ENCODE peak calls at places on chromosomes 11 and 22, in ten cellular contexts. T is mucosa of descending colon, X is Panc1, I is NB4, O is osteocyte, D is foreskin fibroblast, K is AG09309, G is RWPE1, F is cardiac muscle cell, B is heart right ventricle. W is an unnamed sample.

GRCh38 chr11:109371444-109372176 is 50.4 kb upstream of the C11orf87 start:
- DNase-seq in T (no peak), X (no peak), I (no peak), O (no peak), D (no peak), K (no peak), G (no peak), F (no peak), B (no peak), W (no peak)

GRCh38 chr22:46288846-46289243 is 7.8 kb upstream of the GTSE1 start:
- DNase-seq in T (no peak), X (no peak), I (no peak), O (no peak), D (no peak), K (no peak), G (no peak), F (no peak), B (no peak), W (no peak)

GRCh38 chr11:48154162-48154561 is 62.4 kb upstream of the OR4B1 start:
- DNase-seq in T (no peak), X (no peak), I (no peak), O (no peak), D (peak), K (peak), G (peak), F (no peak), B (no peak), W (no peak)

GRCh38 chr11:80958414-80958813 is 1517.6 kb upstream of the TENM4 start:
- DNase-seq in T (no peak), X (no peak), I (peak), O (no peak), D (peak), K (no peak), G (peak), F (no peak), B (no peak), W (no peak)

GRCh38 chr11:69390561-69390960 is 90.9 kb upstream of the LINC01488 start:
- DNase-seq in T (no peak), X (no peak), I (no peak), O (no peak), D (no peak), K (no peak), G (no peak), F (no peak), B (no peak), W (no peak)

GRCh38 chr22:43828711-43829447 is 16.8 kb upstream of the EFCAB6 start:
- DNase-seq in T (peak), X (no peak), I (peak), O (no peak), D (peak), K (no peak), G (no peak), F (peak), B (peak), W (no peak)

GRCh38 chr11:65410936-65411680 is 11.5 kb upstream of the NEAT1 start:
- DNase-seq in T (no peak), X (no peak), I (no peak), O (no peak), D (no peak), K (no peak), G (no peak), F (no peak), B (no peak), W (no peak)

GRCh38 chr11:122737951-122738693 is 82.6 kb downstream of the UBASH3B start:
- DNase-seq in T (no peak), X (no peak), I (no peak), O (no peak), D (no peak), K (no peak), G (no peak), F (no peak), B (no peak), W (no peak)

GRCh38 chr22:44217346-44217745 is 36.6 kb downstream of the PARVG start:
- DNase-seq in T (no peak), X (no peak), I (no peak), O (peak), D (no peak), K (no peak), G (no peak), F (no peak), B (no peak), W (no peak)

GRCh38 chr11:46387919-46388618 is 3.5 kb downstream of the CHRM4 start:
- DNase-seq in T (no peak), X (no peak), I (peak), O (no peak), D (no peak), K (no peak), G (no peak), F (no peak), B (peak), W (no peak)
- TF ChIP-seq CTCF in T (no peak), X (no peak), I (no peak), O (no peak), D (no peak), K (no peak), G (no peak), F (no peak), B (no peak), W (no peak)

DNA sequence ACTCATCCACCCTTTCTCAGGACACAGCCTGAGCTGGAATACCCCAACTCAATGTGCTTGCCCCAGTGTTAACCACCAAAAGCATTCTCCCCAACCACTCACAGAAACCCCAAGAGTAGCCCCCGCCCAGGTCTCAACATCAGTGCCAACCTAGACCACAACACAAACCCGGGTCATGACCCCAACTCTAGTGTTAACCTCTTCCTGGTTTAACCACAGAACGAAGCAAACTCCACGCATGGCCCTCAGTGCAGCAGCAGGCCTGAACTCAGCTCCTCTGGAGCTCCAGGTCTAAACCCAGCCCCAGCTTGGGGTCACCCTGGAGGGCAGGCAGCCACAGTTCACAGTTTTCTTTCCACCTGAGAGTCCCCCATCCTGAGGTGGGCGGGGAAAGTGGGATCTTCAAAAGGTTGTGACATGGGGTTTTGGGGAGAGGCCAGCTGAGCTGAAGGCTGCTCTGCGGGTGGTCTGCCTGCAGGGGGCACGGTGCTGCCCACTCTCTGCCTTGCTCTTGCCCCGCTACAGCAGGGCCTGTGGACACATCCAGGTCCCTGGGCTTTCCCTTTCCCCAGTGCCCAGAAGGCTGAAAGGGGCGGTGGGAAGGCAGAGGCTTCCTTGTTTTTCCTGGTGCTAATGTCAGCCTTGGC is 37.9 kb downstream of the NECTIN1 start:
- DNase-seq in T (no peak), X (no peak), I (peak), O (no peak), D (no peak), K (no peak), G (no peak), F (no peak), B (no peak), W (no peak)
- TF ChIP-seq CTCF in T (no peak), X (no peak), I (peak), O (no peak), D (no peak), K (no peak), G (no peak), F (peak), B (no peak), W (peak)

DNA sequence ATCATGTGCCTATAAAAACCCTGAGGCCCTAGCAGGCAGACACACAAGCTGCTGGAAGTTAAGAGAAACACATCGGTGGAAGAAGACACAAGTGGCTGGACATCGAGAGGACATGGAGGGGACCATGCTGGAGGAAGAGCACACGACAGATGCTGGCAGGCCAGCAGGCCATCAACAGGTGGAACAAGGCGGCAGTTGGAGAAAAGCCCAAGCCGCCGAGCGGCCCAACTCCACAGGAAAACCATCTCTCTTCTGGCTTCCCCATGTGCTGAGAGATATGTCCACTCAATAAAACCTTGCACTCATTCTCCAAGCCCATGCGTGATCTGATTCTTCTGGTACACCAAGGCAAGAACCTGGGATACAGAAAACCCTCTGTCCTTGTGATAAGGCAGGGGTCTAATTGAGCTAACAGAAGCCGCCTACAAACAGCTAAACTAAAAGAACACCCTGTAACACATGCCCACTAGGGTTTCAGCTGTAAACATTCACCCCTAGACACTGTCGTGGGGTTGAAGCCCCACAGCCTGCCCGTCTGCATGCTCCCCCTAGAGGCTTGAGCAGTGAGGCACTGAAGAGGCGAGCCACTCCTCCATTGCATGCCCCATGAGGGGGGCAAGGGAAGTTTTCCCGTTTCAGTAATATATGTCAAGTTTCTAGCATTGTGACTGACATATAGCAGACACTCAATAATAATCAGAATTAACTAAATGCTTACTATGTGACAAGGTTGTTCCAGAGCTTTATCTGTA is 39.0 kb upstream of the MMP20 start:
- DNase-seq in T (no peak), X (no peak), I (peak), O (no peak), D (no peak), K (no peak), G (no peak), F (no peak), B (no peak), W (no peak)
- TF ChIP-seq CTCF in T (no peak), X (peak), I (peak), O (no peak), D (peak), K (peak), G (no peak), F (peak), B (no peak), W (no peak)

DNA sequence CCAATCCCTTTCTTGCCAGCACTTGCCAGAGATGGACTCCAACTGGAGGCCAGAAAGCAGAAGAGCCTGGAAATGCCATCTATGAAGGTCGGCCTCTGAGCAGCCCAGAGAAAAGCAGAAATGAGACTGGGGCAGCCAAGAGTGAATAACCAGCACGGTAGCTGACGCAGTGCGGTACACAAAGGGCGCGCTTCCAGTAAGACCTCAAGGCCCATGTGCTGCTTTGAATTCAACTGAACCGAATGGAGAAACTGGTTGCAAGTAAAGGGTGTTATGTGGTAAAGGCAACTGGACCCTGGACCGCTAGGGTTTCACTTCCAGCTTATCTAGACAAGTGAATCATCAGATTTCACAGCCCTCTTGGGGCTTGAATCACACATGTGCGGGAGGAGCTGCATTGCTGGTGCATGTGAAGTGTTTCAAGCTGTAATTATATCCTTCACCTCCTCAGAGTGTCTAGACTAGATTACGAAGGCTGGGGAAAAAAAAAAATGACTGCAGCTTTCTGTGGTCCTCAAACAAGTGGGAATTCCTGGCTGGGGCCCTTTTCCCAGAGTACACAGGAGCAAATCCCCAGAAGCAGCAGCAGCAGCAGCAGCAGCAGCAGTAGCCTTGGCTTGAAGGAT is 128.9 kb downstream of the CCDC34 start:
- DNase-seq in T (peak), X (no peak), I (peak), O (no peak), D (peak), K (peak), G (peak), F (peak), B (no peak), W (peak)
- TF ChIP-seq CTCF in T (no peak), X (no peak), I (no peak), O (no peak), D (no peak), K (peak), G (no peak), F (peak), B (no peak), W (no peak)

DNA sequence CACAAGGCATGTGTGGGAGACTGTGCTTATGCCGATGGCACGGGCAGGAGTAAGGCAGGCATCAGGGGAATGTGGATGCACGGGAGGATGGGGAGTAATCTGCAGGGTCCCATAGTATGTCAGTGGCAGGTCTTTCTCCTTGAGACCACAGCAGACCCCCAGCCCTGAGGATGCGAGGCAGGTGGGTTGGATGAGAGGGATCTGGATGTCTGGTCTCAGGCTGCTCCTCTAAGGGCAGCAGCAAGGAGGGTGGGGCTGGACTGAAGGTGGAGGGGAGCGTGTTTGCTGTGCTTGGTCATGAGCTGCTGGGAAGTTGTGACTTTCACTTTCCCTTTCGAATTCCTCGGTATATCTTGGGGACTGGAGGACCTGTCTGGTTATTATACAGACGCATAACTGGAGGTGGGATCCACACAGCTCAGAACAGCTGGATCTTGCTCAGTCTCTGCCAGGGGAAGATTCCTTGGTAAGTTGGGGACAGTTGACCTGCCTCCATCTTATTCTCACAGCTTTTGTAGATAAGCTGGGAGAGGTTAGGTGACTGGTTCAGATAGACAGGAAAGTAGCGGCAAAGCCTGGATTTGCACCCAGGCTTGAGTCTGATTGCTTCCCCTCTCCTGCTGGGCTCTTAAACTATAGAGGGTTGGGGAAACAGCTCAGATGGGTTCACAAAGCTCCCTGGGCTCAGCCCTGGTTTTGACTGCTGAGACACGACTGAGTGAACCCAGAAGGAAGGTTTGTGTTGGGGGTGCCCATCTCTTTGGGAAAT is at the start of gene APOL1:
- DNase-seq in T (peak), X (no peak), I (peak), O (no peak), D (no peak), K (no peak), G (no peak), F (no peak), B (no peak), W (no peak)
- TF ChIP-seq CTCF in T (no peak), X (no peak), I (no peak), O (no peak), D (no peak), K (no peak), G (no peak), F (no peak), B (no peak), W (no peak)

GRCh38 chr11:20668410-20668809 is 976 bp upstream of the NELL1 start:
- DNase-seq in T (no peak), X (no peak), I (no peak), O (no peak), D (no peak), K (no peak), G (no peak), F (no peak), B (no peak), W (no peak)

GRCh38 chr11:20671856-20672546 is 2.6 kb downstream of the NELL1 start:
- DNase-seq in T (no peak), X (no peak), I (peak), O (no peak), D (no peak), K (no peak), G (no peak), F (peak), B (no peak), W (no peak)

GRCh38 chr11:20670932-20671403 is 1.6 kb downstream of the NELL1 start:
- DNase-seq in T (no peak), X (no peak), I (peak), O (no peak), D (no peak), K (no peak), G (no peak), F (no peak), B (no peak), W (peak)

GRCh38 chr11:20669833-20670684 is 673 bp downstream of the NELL1 start:
- DNase-seq in T (no peak), X (no peak), I (no peak), O (no peak), D (no peak), K (no peak), G (no peak), F (peak), B (no peak), W (peak)

GRCh38 chr11:20668844-20669832 is at the start of gene NELL1:
- DNase-seq in T (no peak), X (no peak), I (no peak), O (no peak), D (no peak), K (no peak), G (no peak), F (peak), B (no peak), W (peak)
- TF ChIP-seq CTCF in T (no peak), X (no peak), I (no peak), O (no peak), D (no peak), K (no peak), G (no peak), F (no peak), B (no peak), W (no peak)

GRCh38 chr11:13289081-13289480 is 11.5 kb downstream of the BMAL1 start:
- DNase-seq in T (peak), X (no peak), I (no peak), O (no peak), D (no peak), K (no peak), G (no peak), F (peak), B (no peak), W (peak)
- TF ChIP-seq CTCF in T (no peak), X (peak), I (no peak), O (peak), D (no peak), K (no peak), G (no peak), F (no peak), B (no peak), W (no peak)

W was measured in nephron progenitor cell.